ENCODE peak calls at places on chromosome 13, in four cellular contexts. J is activated CD4-positive, alpha-beta T cell treated with anti-CD3 and anti-CD28 coated beads, Interleukin-2, amount 50 U/mL, for 48 hours; T is endothelial cell; E is aorta. O is an unnamed sample.
A peak's percentile ranks its signal among the peaks of the same experiment; 100 is the strongest.

GRCh38 chr13:98576963-98577822 is at the start of gene STK24:
- DNase-seq in E (peak; percentile 89), T (peak; percentile 87), J (peak; percentile 60), O (peak; percentile 64)

GRCh38 chr13:23289917-23290357 is 109.2 kb downstream of the SGCG start:
- DNase-seq in T (no peak), E (no peak), J (no peak), O (no peak)

GRCh38 chr13:99404005-99404755 is 97.0 kb upstream of the GPR183 start:
- DNase-seq in E (peak; percentile 63), T (no peak), J (no peak), O (no peak)

GRCh38 chr13:93875527-93875926 is 604.0 kb downstream of the DCT start:
- DNase-seq in T (no peak), J (no peak), E (no peak), O (no peak)

GRCh38 chr13:26558074-26558805 is 757 bp downstream of the WASF3 start:
- DNase-seq in T (peak; percentile 30), E (peak; percentile 80), J (no peak), O (peak; percentile 15)

GRCh38 chr13:33937373-33938087 is 119.6 kb downstream of the RFC3 start:
- DNase-seq in J (no peak), T (no peak), E (no peak), O (peak; percentile 13)

GRCh38 chr13:30846311-30846710 is 59.8 kb upstream of the MEDAG start:
- DNase-seq in E (no peak), T (no peak), J (no peak), O (no peak)

GRCh38 chr13:52128714-52129700 is at the start of gene NEK5:
- DNase-seq in E (peak; percentile 89), J (peak; percentile 62), T (peak; percentile 92), O (peak; percentile 92)

GRCh38 chr13:27425151-27425917 is 915 bp downstream of the GTF3A start:
- DNase-seq in T (no peak), J (peak; percentile 29), E (no peak), O (no peak)

GRCh38 chr13:107374038-107374437 is 806.1 kb upstream of the ARGLU1 start:
- DNase-seq in T (no peak), E (no peak), J (no peak), O (no peak)

GRCh38 chr13:30367296-30367695 is 55.0 kb upstream of the UBE2L5 start:
- DNase-seq in E (no peak), J (no peak), T (no peak), O (no peak)

GRCh38 chr13:33312150-33312908 is 26.8 kb upstream of the STARD13 start:
- DNase-seq in J (no peak), T (no peak), E (no peak), O (no peak)

GRCh38 chr13:34627905-34628682 is 314.0 kb upstream of the NBEA start:
- DNase-seq in J (no peak), T (no peak), E (no peak), O (no peak)

GRCh38 chr13:42054798-42055499 is 6.5 kb downstream of the DGKH start:
- DNase-seq in E (no peak), J (no peak), T (no peak), O (no peak)

GRCh38 chr13:75635621-75636338 is at the start of gene LMO7:
- DNase-seq in T (peak; percentile 33), J (no peak), E (peak; percentile 88), O (peak; percentile 85)

GRCh38 chr13:94323746-94324408 is 155.6 kb downstream of the DCT start:
- DNase-seq in T (no peak), J (no peak), E (no peak), O (no peak)

GRCh38 chr13:113297370-113297871 is 382 bp downstream of the LAMP1 start:
- DNase-seq in J (peak; percentile 29), E (no peak), T (peak; percentile 33), O (no peak)

GRCh38 chr13:44974056-44974798 is 15.0 kb downstream of the NUFIP1 start:
- DNase-seq in T (no peak), J (no peak), E (no peak), O (no peak)

GRCh38 chr13:73287871-73288270 is 229.1 kb downstream of the KLF5 start:
- DNase-seq in E (no peak), J (no peak), T (no peak), O (no peak)

GRCh38 chr13:95185311-95185710 is 115.9 kb downstream of the ABCC4 start:
- DNase-seq in T (no peak), J (no peak), E (no peak), O (no peak)

GRCh38 chr13:30186644-30187431 is 120.5 kb downstream of the KATNAL1 start:
- DNase-seq in J (no peak), E (no peak), T (no peak), O (peak; percentile 20)

GRCh38 chr13:106491928-106492327 is 43.5 kb downstream of the EFNB2 start:
- DNase-seq in T (no peak), E (no peak), J (no peak), O (no peak)

GRCh38 chr13:43401364-43401763 is 378.0 kb downstream of the DNAJC15 start:
- DNase-seq in J (no peak), T (no peak), E (no peak), O (no peak)

GRCh38 chr13:79475569-79475968 is 5.4 kb upstream of the NDFIP2 start:
- DNase-seq in T (no peak), J (no peak), E (no peak), O (no peak)

GRCh38 chr13:107641574-107641973 is 573.8 kb downstream of the LIG4 start:
- DNase-seq in T (no peak), E (no peak), J (no peak), O (no peak)

GRCh38 chr13:57739791-57740190 is 108.2 kb downstream of the PCDH17 start:
- DNase-seq in E (no peak), T (no peak), J (no peak), O (no peak)

GRCh38 chr13:31909889-31910551 is 121.6 kb upstream of the FRY start:
- DNase-seq in E (no peak), T (peak; percentile 57), J (peak; percentile 31), O (no peak)

GRCh38 chr13:51913421-51914136 is 51.8 kb downstream of the CCDC70 start:
- DNase-seq in T (peak; percentile 20), J (no peak), E (no peak), O (peak; percentile 36)

GRCh38 chr13:27505792-27506191 is 55.4 kb upstream of the MTIF3 start:
- DNase-seq in T (no peak), E (no peak), J (no peak), O (no peak)

GRCh38 chr13:62085832-62086231 is 670.2 kb upstream of the PCDH20 start:
- DNase-seq in T (no peak), E (no peak), J (no peak), O (no peak)

GRCh38 chr13:80224468-80224867 is 116.5 kb downstream of the SPRY2 start:
- DNase-seq in T (no peak), E (no peak), J (no peak), O (no peak)

GRCh38 chr13:106183410-106184128 is 351.9 kb downstream of the EFNB2 start:
- DNase-seq in J (no peak), E (no peak), T (no peak), O (no peak)